ENCODE peak calls at places on chromosome 10, in five cellular contexts. One of them, this sample, is unnamed.

GRCh38 chr10:120457431-120458172 is 575 bp downstream of the PLPP4 start:
- DNase-seq in uterus: no peak
- DNase-seq in neural progenitor cell: peak; percentile 32
- DNase-seq in cardiac muscle cell: no peak
- DNase-seq in GM12878: no peak
- DNase-seq in this sample: no peak

GRCh38 chr10:112799726-112800510 is 150.1 kb upstream of the TCF7L2 start:
- DNase-seq in uterus: no peak
- DNase-seq in neural progenitor cell: no peak
- DNase-seq in cardiac muscle cell: no peak
- DNase-seq in GM12878: no peak
- DNase-seq in this sample: no peak

GRCh38 chr10:110600487-110601101 is 33.1 kb downstream of the SMC3 start:
- DNase-seq in uterus: no peak
- DNase-seq in neural progenitor cell: peak; percentile 65
- DNase-seq in cardiac muscle cell: peak; percentile 77
- DNase-seq in GM12878: no peak
- DNase-seq in this sample: no peak

GRCh38 chr10:48453451-48454301 is 147.2 kb downstream of the MAPK8 start:
- DNase-seq in uterus: no peak
- DNase-seq in neural progenitor cell: no peak
- DNase-seq in cardiac muscle cell: no peak
- DNase-seq in GM12878: no peak
- DNase-seq in this sample: peak; percentile 34

GRCh38 chr10:25498645-25499044 is 323.8 kb downstream of the GPR158 start:
- DNase-seq in uterus: no peak
- DNase-seq in neural progenitor cell: no peak
- DNase-seq in cardiac muscle cell: no peak
- DNase-seq in GM12878: no peak
- DNase-seq in this sample: no peak

GRCh38 chr10:14822879-14823755 is 14.7 kb downstream of the CDNF start:
- DNase-seq in uterus: peak; percentile 32
- DNase-seq in neural progenitor cell: peak; percentile 61
- DNase-seq in cardiac muscle cell: peak; percentile 69
- DNase-seq in GM12878: no peak
- DNase-seq in this sample: no peak

GRCh38 chr10:24468281-24468751 is 255.4 kb downstream of the ARHGAP21 start:
- DNase-seq in uterus: no peak
- DNase-seq in neural progenitor cell: no peak
- DNase-seq in cardiac muscle cell: no peak
- DNase-seq in GM12878: no peak
- DNase-seq in this sample: no peak

GRCh38 chr10:49394933-49395740 is 752 bp downstream of the DRGX start:
- DNase-seq in uterus: no peak
- DNase-seq in neural progenitor cell: peak; percentile 51
- DNase-seq in cardiac muscle cell: no peak
- DNase-seq in GM12878: no peak
- DNase-seq in this sample: no peak

GRCh38 chr10:24513155-24513554 is 210.5 kb downstream of the ARHGAP21 start:
- DNase-seq in uterus: no peak
- DNase-seq in neural progenitor cell: peak; percentile 59
- DNase-seq in cardiac muscle cell: peak; percentile 47
- DNase-seq in GM12878: no peak
- DNase-seq in this sample: no peak

GRCh38 chr10:69362471-69362954 is 54.2 kb downstream of the TACR2 start:
- DNase-seq in uterus: peak; percentile 31
- DNase-seq in neural progenitor cell: no peak
- DNase-seq in cardiac muscle cell: peak; percentile 61
- DNase-seq in GM12878: no peak
- DNase-seq in this sample: no peak

GRCh38 chr10:63156236-63156635 is 23.1 kb downstream of the NRBF2 start:
- DNase-seq in uterus: no peak
- DNase-seq in neural progenitor cell: no peak
- DNase-seq in cardiac muscle cell: peak; percentile 35
- DNase-seq in GM12878: no peak
- DNase-seq in this sample: no peak

GRCh38 chr10:102814873-102815661 is 22.1 kb downstream of the CYP17A1 start:
- DNase-seq in uterus: peak; percentile 68
- DNase-seq in neural progenitor cell: no peak
- DNase-seq in cardiac muscle cell: peak; percentile 76
- DNase-seq in GM12878: no peak
- DNase-seq in this sample: no peak

GRCh38 chr10:95217476-95217875 is 23.4 kb downstream of the ACSM6 start:
- DNase-seq in uterus: no peak
- DNase-seq in neural progenitor cell: no peak
- DNase-seq in cardiac muscle cell: peak; percentile 28
- DNase-seq in GM12878: no peak
- DNase-seq in this sample: no peak

GRCh38 chr10:25061711-25062455 is 45.5 kb downstream of the THNSL1 start:
- DNase-seq in uterus: no peak
- DNase-seq in neural progenitor cell: no peak
- DNase-seq in cardiac muscle cell: no peak
- DNase-seq in GM12878: no peak
- DNase-seq in this sample: no peak

GRCh38 chr10:120794390-120794789 is 56.8 kb upstream of the WDR11 start:
- DNase-seq in uterus: no peak
- DNase-seq in neural progenitor cell: no peak
- DNase-seq in cardiac muscle cell: no peak
- DNase-seq in GM12878: no peak
- DNase-seq in this sample: no peak

GRCh38 chr10:27743736-27744477 is 1.7 kb downstream of the MKX start:
- DNase-seq in uterus: no peak
- DNase-seq in neural progenitor cell: peak; percentile 12
- DNase-seq in cardiac muscle cell: peak; percentile 24
- DNase-seq in GM12878: no peak
- DNase-seq in this sample: no peak

GRCh38 chr10:78264361-78264760 is 230.7 kb downstream of the RPS24 start:
- DNase-seq in uterus: no peak
- DNase-seq in neural progenitor cell: no peak
- DNase-seq in cardiac muscle cell: no peak
- DNase-seq in GM12878: no peak
- DNase-seq in this sample: no peak
- H3K4me1 ChIP-seq in uterus: no peaks in the 10 kb centered on the region
- H3K4me1 ChIP-seq in neural progenitor cell: no peaks in the 10 kb centered on the region
- H3K4me1 ChIP-seq in cardiac muscle cell: peaks cover 47% of the 10 kb centered on the region
- H3K4me1 ChIP-seq in GM12878: no peaks in the 10 kb centered on the region
- H3K4me1 ChIP-seq in this sample: peaks cover 4% of the 10 kb centered on the region

GRCh38 chr10:119272736-119273135 is 65.4 kb downstream of the GRK5 start:
- DNase-seq in uterus: no peak
- DNase-seq in neural progenitor cell: no peak
- DNase-seq in cardiac muscle cell: no peak
- DNase-seq in GM12878: no peak
- DNase-seq in this sample: no peak
- H3K4me1 ChIP-seq in uterus: peaks cover 18% of the 10 kb centered on the region
- H3K4me1 ChIP-seq in neural progenitor cell: peaks cover 16% of the 10 kb centered on the region
- H3K4me1 ChIP-seq in cardiac muscle cell: peaks cover 31% of the 10 kb centered on the region
- H3K4me1 ChIP-seq in GM12878: peaks cover 47% of the 10 kb centered on the region
- H3K4me1 ChIP-seq in this sample: peaks cover 34% of the 10 kb centered on the region

DNA sequence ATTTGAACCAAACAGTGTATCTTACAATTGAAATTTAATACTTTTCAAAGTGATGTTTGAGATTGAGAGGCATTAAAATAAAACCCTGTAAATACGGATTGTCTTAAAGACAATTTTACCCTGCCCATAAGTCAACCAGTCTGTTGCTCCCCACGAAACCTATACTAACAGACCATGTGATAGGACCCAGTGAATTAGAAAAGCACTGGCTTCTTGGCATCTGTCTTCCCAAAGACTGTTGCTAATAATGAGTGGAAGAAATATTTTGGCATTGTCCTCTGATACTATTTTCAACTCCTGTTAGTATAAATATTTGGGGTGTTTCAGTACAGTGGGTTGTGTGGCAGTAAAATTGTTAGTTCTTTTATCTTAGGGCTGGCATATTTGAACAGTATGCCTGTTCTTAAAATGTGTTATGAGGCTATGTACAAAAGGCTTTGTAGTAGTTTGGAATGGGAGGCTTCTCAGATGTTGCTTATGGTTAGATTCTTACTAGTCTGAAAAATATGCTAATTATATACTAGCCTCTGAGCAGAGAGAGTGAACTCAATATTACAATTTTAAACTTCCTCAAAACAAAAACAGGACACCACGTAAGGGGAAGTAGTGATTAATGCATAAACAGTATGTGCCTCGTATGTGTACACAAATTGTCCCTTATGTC is 115.1 kb downstream of the ARID5B start:
- DNase-seq in uterus: no peak
- DNase-seq in neural progenitor cell: no peak
- DNase-seq in cardiac muscle cell: no peak
- DNase-seq in GM12878: no peak
- DNase-seq in this sample: no peak
- H3K4me1 ChIP-seq in uterus: peaks cover 8% of the 10 kb centered on the region
- H3K4me1 ChIP-seq in neural progenitor cell: peaks cover 31% of the 10 kb centered on the region
- H3K4me1 ChIP-seq in cardiac muscle cell: no peaks in the 10 kb centered on the region
- H3K4me1 ChIP-seq in GM12878: peaks cover 48% of the 10 kb centered on the region
- H3K4me1 ChIP-seq in this sample: peaks cover 52% of the 10 kb centered on the region

GRCh38 chr10:119374236-119374635 is 166.9 kb downstream of the GRK5 start:
- DNase-seq in uterus: no peak
- DNase-seq in neural progenitor cell: no peak
- DNase-seq in cardiac muscle cell: no peak
- DNase-seq in GM12878: no peak
- DNase-seq in this sample: no peak
- H3K4me1 ChIP-seq in uterus: peaks cover 5% of the 10 kb centered on the region
- H3K4me1 ChIP-seq in neural progenitor cell: peaks cover 29% of the 10 kb centered on the region
- H3K4me1 ChIP-seq in cardiac muscle cell: peaks cover under 1% of the 10 kb centered on the region
- H3K4me1 ChIP-seq in GM12878: peaks cover 51% of the 10 kb centered on the region
- H3K4me1 ChIP-seq in this sample: peaks cover 42% of the 10 kb centered on the region

GRCh38 chr10:77556990-77557601 is 80.5 kb downstream of the KCNMA1 start:
- DNase-seq in uterus: no peak
- DNase-seq in neural progenitor cell: peak; percentile 53
- DNase-seq in cardiac muscle cell: no peak
- DNase-seq in GM12878: no peak
- DNase-seq in this sample: no peak
- H3K4me1 ChIP-seq in uterus: no peaks in the 10 kb centered on the region
- H3K4me1 ChIP-seq in neural progenitor cell: peaks cover 13% of the 10 kb centered on the region
- H3K4me1 ChIP-seq in cardiac muscle cell: peaks cover 3% of the 10 kb centered on the region
- H3K4me1 ChIP-seq in GM12878: no peaks in the 10 kb centered on the region
- H3K4me1 ChIP-seq in this sample: no peaks in the 10 kb centered on the region

GRCh38 chr10:6657669-6658068 is 77.6 kb upstream of the PRKCQ start:
- DNase-seq in uterus: no peak
- DNase-seq in neural progenitor cell: no peak
- DNase-seq in cardiac muscle cell: no peak
- DNase-seq in GM12878: no peak
- DNase-seq in this sample: no peak

GRCh38 chr10:6660460-6660859 is 80.4 kb upstream of the PRKCQ start:
- DNase-seq in uterus: no peak
- DNase-seq in neural progenitor cell: no peak
- DNase-seq in cardiac muscle cell: no peak
- DNase-seq in GM12878: no peak
- DNase-seq in this sample: no peak

GRCh38 chr10:6659451-6659850 is 79.4 kb upstream of the PRKCQ start:
- DNase-seq in uterus: no peak
- DNase-seq in neural progenitor cell: no peak
- DNase-seq in cardiac muscle cell: peak; percentile 4
- DNase-seq in GM12878: no peak
- DNase-seq in this sample: no peak
- H3K4me1 ChIP-seq in uterus: no peaks in the 10 kb centered on the region
- H3K4me1 ChIP-seq in neural progenitor cell: no peaks in the 10 kb centered on the region
- H3K4me1 ChIP-seq in cardiac muscle cell: no peaks in the 10 kb centered on the region
- H3K4me1 ChIP-seq in GM12878: no peaks in the 10 kb centered on the region
- H3K4me1 ChIP-seq in this sample: no peaks in the 10 kb centered on the region

GRCh38 chr10:13690281-13690825 is 103.6 kb downstream of the PRPF18 start:
- DNase-seq in uterus: no peak
- DNase-seq in neural progenitor cell: peak; percentile 63
- DNase-seq in cardiac muscle cell: no peak
- DNase-seq in GM12878: no peak
- DNase-seq in this sample: no peak
- H3K4me1 ChIP-seq in uterus: no peaks in the 10 kb centered on the region
- H3K4me1 ChIP-seq in neural progenitor cell: peaks cover 41% of the 10 kb centered on the region
- H3K4me1 ChIP-seq in cardiac muscle cell: no peaks in the 10 kb centered on the region
- H3K4me1 ChIP-seq in GM12878: peaks cover 20% of the 10 kb centered on the region
- H3K4me1 ChIP-seq in this sample: peaks cover 32% of the 10 kb centered on the region

GRCh38 chr10:16361086-16361485 is 75.7 kb upstream of the PTER start:
- DNase-seq in uterus: no peak
- DNase-seq in neural progenitor cell: no peak
- DNase-seq in cardiac muscle cell: no peak
- DNase-seq in GM12878: no peak
- DNase-seq in this sample: no peak

GRCh38 chr10:16360425-16360824 is 76.4 kb upstream of the PTER start:
- DNase-seq in uterus: no peak
- DNase-seq in neural progenitor cell: peak; percentile 3
- DNase-seq in cardiac muscle cell: no peak
- DNase-seq in GM12878: no peak
- DNase-seq in this sample: no peak

GRCh38 chr10:16360001-16360400 is 76.8 kb upstream of the PTER start:
- DNase-seq in uterus: no peak
- DNase-seq in neural progenitor cell: no peak
- DNase-seq in cardiac muscle cell: no peak
- DNase-seq in GM12878: no peak
- DNase-seq in this sample: no peak
- H3K4me1 ChIP-seq in uterus: no peaks in the 10 kb centered on the region
- H3K4me1 ChIP-seq in neural progenitor cell: no peaks in the 10 kb centered on the region
- H3K4me1 ChIP-seq in cardiac muscle cell: no peaks in the 10 kb centered on the region
- H3K4me1 ChIP-seq in GM12878: no peaks in the 10 kb centered on the region
- H3K4me1 ChIP-seq in this sample: no peaks in the 10 kb centered on the region

This sample was measured in suprapubic skin.